ENCODE peak calls at places on chromosomes 6 and 20, in eight cellular contexts. One of them, this sample, is unnamed.

GRCh38 chr6:144500886-144501285 is 215.8 kb downstream of the UTRN start:
- DNase-seq in GM23338: no peak
- DNase-seq in prostate gland: no peak
- DNase-seq in stomach: no peak
- DNase-seq in breast epithelium: no peak
- DNase-seq in suprapubic skin: no peak
- DNase-seq in K562: no peak
- DNase-seq in spleen: no peak
- DNase-seq in this sample: no peak

GRCh38 chr6:46135176-46135575 is 5.4 kb downstream of the ENPP4 start:
- DNase-seq in GM23338: no peak
- DNase-seq in suprapubic skin: no peak
- DNase-seq in prostate gland: no peak
- DNase-seq in breast epithelium: no peak
- DNase-seq in stomach: no peak
- DNase-seq in K562: no peak
- DNase-seq in spleen: no peak
- DNase-seq in this sample: no peak

GRCh38 chr6:56637640-56638039 is 5.0 kb downstream of the DST start:
- DNase-seq in stomach: no peak
- DNase-seq in prostate gland: peak; percentile 37
- DNase-seq in breast epithelium: no peak
- DNase-seq in suprapubic skin: no peak
- DNase-seq in K562: no peak
- DNase-seq in GM23338: peak; percentile 76
- DNase-seq in spleen: no peak
- DNase-seq in this sample: peak; percentile 69

GRCh38 chr6:104613416-104614001 is 246.2 kb downstream of the HACE1 start:
- DNase-seq in suprapubic skin: no peak
- DNase-seq in K562: no peak
- DNase-seq in stomach: no peak
- DNase-seq in prostate gland: no peak
- DNase-seq in GM23338: peak; percentile 33
- DNase-seq in breast epithelium: no peak
- DNase-seq in spleen: no peak
- DNase-seq in this sample: peak; percentile 68

GRCh38 chr6:41789390-41789724 is 1.9 kb downstream of the TOMM6 start:
- DNase-seq in stomach: no peak
- DNase-seq in suprapubic skin: no peak
- DNase-seq in K562: no peak
- DNase-seq in GM23338: no peak
- DNase-seq in spleen: no peak
- DNase-seq in prostate gland: no peak
- DNase-seq in breast epithelium: no peak
- DNase-seq in this sample: no peak

GRCh38 chr6:14601490-14601889 is 483.9 kb downstream of the CD83 start:
- DNase-seq in suprapubic skin: no peak
- DNase-seq in stomach: peak; percentile 57
- DNase-seq in prostate gland: no peak
- DNase-seq in K562: no peak
- DNase-seq in GM23338: no peak
- DNase-seq in spleen: no peak
- DNase-seq in breast epithelium: no peak
- DNase-seq in this sample: no peak

GRCh38 chr6:113879186-113880096 is 22.3 kb downstream of the MARCKS start:
- DNase-seq in suprapubic skin: no peak
- DNase-seq in prostate gland: peak; percentile 55
- DNase-seq in K562: peak; percentile 44
- DNase-seq in GM23338: peak; percentile 80
- DNase-seq in stomach: peak; percentile 54
- DNase-seq in breast epithelium: no peak
- DNase-seq in spleen: no peak
- DNase-seq in this sample: no peak

GRCh38 chr20:41005361-41005729 is 23.3 kb upstream of the TOP1 start:
- DNase-seq in breast epithelium: peak; percentile 90
- DNase-seq in prostate gland: peak; percentile 94
- DNase-seq in K562: no peak
- DNase-seq in stomach: peak; percentile 94
- DNase-seq in suprapubic skin: peak; percentile 93
- DNase-seq in spleen: no peak
- DNase-seq in GM23338: no peak
- DNase-seq in this sample: peak; percentile 90

GRCh38 chr20:36377348-36378326 is 71.5 kb downstream of the DLGAP4 start:
- DNase-seq in breast epithelium: no peak
- DNase-seq in spleen: no peak
- DNase-seq in stomach: no peak
- DNase-seq in prostate gland: no peak
- DNase-seq in GM23338: peak; percentile 45
- DNase-seq in suprapubic skin: no peak
- DNase-seq in K562: no peak
- DNase-seq in this sample: no peak

GRCh38 chr6:144582939-144583613 is 297.9 kb downstream of the UTRN start:
- DNase-seq in stomach: peak; percentile 31
- DNase-seq in GM23338: peak; percentile 36
- DNase-seq in suprapubic skin: no peak
- DNase-seq in K562: no peak
- DNase-seq in spleen: peak; percentile 89
- DNase-seq in breast epithelium: no peak
- DNase-seq in prostate gland: peak; percentile 12
- DNase-seq in this sample: no peak

GRCh38 chr6:141552463-141552862 is 580.3 kb upstream of the GJE1 start:
- DNase-seq in GM23338: no peak
- DNase-seq in K562: no peak
- DNase-seq in spleen: no peak
- DNase-seq in prostate gland: no peak
- DNase-seq in suprapubic skin: no peak
- DNase-seq in stomach: no peak
- DNase-seq in breast epithelium: no peak
- DNase-seq in this sample: no peak

GRCh38 chr20:55052464-55052863 is 577.1 kb downstream of the DOK5 start:
- DNase-seq in spleen: no peak
- DNase-seq in GM23338: no peak
- DNase-seq in K562: no peak
- DNase-seq in stomach: no peak
- DNase-seq in breast epithelium: no peak
- DNase-seq in suprapubic skin: no peak
- DNase-seq in prostate gland: no peak
- DNase-seq in this sample: no peak

GRCh38 chr6:38750968-38751615 is 36.0 kb downstream of the DNAH8 start:
- DNase-seq in stomach: no peak
- DNase-seq in prostate gland: no peak
- DNase-seq in spleen: no peak
- DNase-seq in suprapubic skin: no peak
- DNase-seq in K562: no peak
- DNase-seq in breast epithelium: no peak
- DNase-seq in GM23338: no peak
- DNase-seq in this sample: no peak

GRCh38 chr20:45792513-45793118 is 862 bp downstream of the DNTTIP1 start:
- DNase-seq in breast epithelium: no peak
- DNase-seq in K562: no peak
- DNase-seq in prostate gland: no peak
- DNase-seq in GM23338: no peak
- DNase-seq in suprapubic skin: peak; percentile 52
- DNase-seq in stomach: no peak
- DNase-seq in spleen: peak; percentile 82
- DNase-seq in this sample: no peak

GRCh38 chr20:18431206-18431605 is 35.6 kb downstream of the DZANK1 start:
- DNase-seq in stomach: no peak
- DNase-seq in GM23338: no peak
- DNase-seq in spleen: no peak
- DNase-seq in suprapubic skin: no peak
- DNase-seq in prostate gland: no peak
- DNase-seq in K562: no peak
- DNase-seq in breast epithelium: no peak
- DNase-seq in this sample: no peak

GRCh38 chr20:6657904-6658303 is 109.6 kb upstream of the BMP2 start:
- DNase-seq in GM23338: no peak
- DNase-seq in prostate gland: no peak
- DNase-seq in breast epithelium: no peak
- DNase-seq in stomach: no peak
- DNase-seq in suprapubic skin: no peak
- DNase-seq in spleen: no peak
- DNase-seq in K562: no peak
- DNase-seq in this sample: no peak

GRCh38 chr20:40326794-40327193 is 362.2 kb downstream of the MAFB start:
- DNase-seq in stomach: no peak
- DNase-seq in spleen: no peak
- DNase-seq in K562: no peak
- DNase-seq in breast epithelium: no peak
- DNase-seq in prostate gland: no peak
- DNase-seq in GM23338: no peak
- DNase-seq in suprapubic skin: no peak
- DNase-seq in this sample: no peak

GRCh38 chr6:169959129-169960002 is 207.9 kb downstream of the ERMARD start:
- DNase-seq in spleen: peak; percentile 91
- DNase-seq in K562: no peak
- DNase-seq in breast epithelium: peak; percentile 52
- DNase-seq in stomach: peak; percentile 53
- DNase-seq in suprapubic skin: peak; percentile 82
- DNase-seq in prostate gland: peak; percentile 71
- DNase-seq in GM23338: peak; percentile 32
- DNase-seq in this sample: no peak

GRCh38 chr20:53352727-53353440 is 240.8 kb downstream of the ZNF217 start:
- DNase-seq in stomach: no peak
- DNase-seq in breast epithelium: no peak
- DNase-seq in prostate gland: no peak
- DNase-seq in suprapubic skin: no peak
- DNase-seq in K562: no peak
- DNase-seq in GM23338: no peak
- DNase-seq in spleen: no peak
- DNase-seq in this sample: no peak

GRCh38 chr6:17021539-17021889 is 80.3 kb upstream of the STMND1 start:
- DNase-seq in suprapubic skin: no peak
- DNase-seq in stomach: no peak
- DNase-seq in K562: no peak
- DNase-seq in breast epithelium: no peak
- DNase-seq in GM23338: no peak
- DNase-seq in prostate gland: no peak
- DNase-seq in spleen: no peak
- DNase-seq in this sample: no peak

GRCh38 chr6:170111816-170112582 is 178.9 kb downstream of the DLL1 start:
- DNase-seq in breast epithelium: peak; percentile 22
- DNase-seq in stomach: peak; percentile 10
- DNase-seq in prostate gland: no peak
- DNase-seq in K562: no peak
- DNase-seq in GM23338: no peak
- DNase-seq in suprapubic skin: peak; percentile 44
- DNase-seq in spleen: peak; percentile 52
- DNase-seq in this sample: no peak

GRCh38 chr6:14178083-14178445 is 60.5 kb downstream of the CD83 start:
- DNase-seq in breast epithelium: no peak
- DNase-seq in spleen: no peak
- DNase-seq in suprapubic skin: no peak
- DNase-seq in stomach: no peak
- DNase-seq in GM23338: peak; percentile 24
- DNase-seq in K562: no peak
- DNase-seq in prostate gland: no peak
- DNase-seq in this sample: no peak

GRCh38 chr6:147161974-147162495 is 42.2 kb upstream of the STXBP5 start:
- DNase-seq in spleen: no peak
- DNase-seq in K562: peak; percentile 84
- DNase-seq in stomach: no peak
- DNase-seq in suprapubic skin: no peak
- DNase-seq in GM23338: no peak
- DNase-seq in prostate gland: no peak
- DNase-seq in breast epithelium: no peak
- DNase-seq in this sample: no peak

GRCh38 chr6:137443901-137444300 is 50.3 kb downstream of the OLIG3 start:
- DNase-seq in breast epithelium: no peak
- DNase-seq in K562: no peak
- DNase-seq in stomach: no peak
- DNase-seq in spleen: no peak
- DNase-seq in prostate gland: no peak
- DNase-seq in GM23338: peak; percentile 20
- DNase-seq in suprapubic skin: no peak
- DNase-seq in this sample: no peak
- TF ChIP-seq POLR2AphosphoS5 in breast epithelium: no peak
- TF ChIP-seq POLR2AphosphoS5 in K562: no peak
- TF ChIP-seq POLR2AphosphoS5 in stomach: no peak
- TF ChIP-seq POLR2AphosphoS5 in spleen: no peak
- TF ChIP-seq POLR2AphosphoS5 in prostate gland: no peak
- TF ChIP-seq POLR2AphosphoS5 in GM23338: no peak
- TF ChIP-seq POLR2AphosphoS5 in suprapubic skin: no peak
- TF ChIP-seq POLR2AphosphoS5 in this sample: no peak

GRCh38 chr6:158707826-158708225 is 58.0 kb downstream of the SYTL3 start:
- DNase-seq in spleen: peak; percentile 81
- DNase-seq in K562: no peak
- DNase-seq in prostate gland: peak; percentile 78
- DNase-seq in stomach: peak; percentile 64
- DNase-seq in GM23338: no peak
- DNase-seq in suprapubic skin: no peak
- DNase-seq in breast epithelium: no peak
- DNase-seq in this sample: no peak
- TF ChIP-seq POLR2AphosphoS5 in spleen: no peak
- TF ChIP-seq POLR2AphosphoS5 in K562: no peak
- TF ChIP-seq POLR2AphosphoS5 in prostate gland: peak; percentile 62
- TF ChIP-seq POLR2AphosphoS5 in stomach: no peak
- TF ChIP-seq POLR2AphosphoS5 in GM23338: no peak
- TF ChIP-seq POLR2AphosphoS5 in suprapubic skin: no peak
- TF ChIP-seq POLR2AphosphoS5 in breast epithelium: no peak
- TF ChIP-seq POLR2AphosphoS5 in this sample: no peak

DNA sequence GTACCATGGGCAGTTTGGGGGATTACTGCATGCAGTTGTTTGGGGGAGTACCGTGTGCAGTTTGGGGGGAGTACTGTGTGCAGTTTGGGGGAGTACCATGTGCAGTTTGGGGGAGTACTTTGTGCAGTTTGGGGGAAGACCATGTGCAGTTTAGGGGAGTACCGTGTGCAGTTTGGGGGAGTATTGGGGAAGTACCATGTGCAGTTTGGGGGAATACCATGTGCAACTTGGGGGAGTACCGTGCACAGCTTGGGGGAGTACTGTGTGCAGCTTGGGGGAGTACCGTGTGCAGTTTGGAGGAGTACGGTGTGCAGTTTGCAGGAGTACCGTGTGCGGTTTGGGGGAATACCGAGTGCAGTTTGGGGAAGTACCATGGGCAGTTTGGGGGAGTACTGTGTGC is 22.3 kb downstream of the CDH4 start:
- DNase-seq in spleen: no peak
- DNase-seq in suprapubic skin: no peak
- DNase-seq in breast epithelium: no peak
- DNase-seq in stomach: no peak
- DNase-seq in prostate gland: no peak
- DNase-seq in K562: no peak
- DNase-seq in GM23338: no peak
- DNase-seq in this sample: no peak
- TF ChIP-seq POLR2AphosphoS5 in spleen: no peak
- TF ChIP-seq POLR2AphosphoS5 in suprapubic skin: no peak
- TF ChIP-seq POLR2AphosphoS5 in breast epithelium: no peak
- TF ChIP-seq POLR2AphosphoS5 in stomach: no peak
- TF ChIP-seq POLR2AphosphoS5 in prostate gland: no peak
- TF ChIP-seq POLR2AphosphoS5 in K562: no peak
- TF ChIP-seq POLR2AphosphoS5 in GM23338: no peak
- TF ChIP-seq POLR2AphosphoS5 in this sample: no peak

DNA sequence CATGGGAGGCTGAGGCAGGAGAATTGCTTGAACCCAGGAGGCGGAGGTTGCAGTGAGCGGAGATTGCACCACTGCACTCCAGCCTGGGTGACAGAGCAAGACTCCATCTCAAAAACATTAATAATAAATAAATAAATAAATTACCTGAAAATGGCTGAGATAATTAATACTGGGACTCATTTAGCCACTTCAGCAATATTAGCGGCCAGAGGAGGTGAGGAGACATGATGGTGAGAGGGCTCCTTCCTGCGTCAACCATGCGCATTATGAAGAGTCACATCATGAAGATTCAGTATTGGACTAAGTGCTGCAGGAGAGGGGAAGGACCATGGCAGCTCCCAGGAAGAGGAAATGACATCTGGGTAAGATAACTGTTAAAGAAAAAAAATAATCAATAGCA is 2.9 kb upstream of the PYGB start:
- DNase-seq in K562: no peak
- DNase-seq in spleen: no peak
- DNase-seq in breast epithelium: no peak
- DNase-seq in prostate gland: no peak
- DNase-seq in suprapubic skin: no peak
- DNase-seq in stomach: no peak
- DNase-seq in GM23338: no peak
- DNase-seq in this sample: no peak
- TF ChIP-seq POLR2AphosphoS5 in K562: no peak
- TF ChIP-seq POLR2AphosphoS5 in spleen: no peak
- TF ChIP-seq POLR2AphosphoS5 in breast epithelium: no peak
- TF ChIP-seq POLR2AphosphoS5 in prostate gland: no peak
- TF ChIP-seq POLR2AphosphoS5 in suprapubic skin: no peak
- TF ChIP-seq POLR2AphosphoS5 in stomach: no peak
- TF ChIP-seq POLR2AphosphoS5 in GM23338: no peak
- TF ChIP-seq POLR2AphosphoS5 in this sample: no peak